ENCODE peak calls at places on chromosomes 2 and 18, in six cellular contexts. C is HepG2, D is GM12891, E is GM12878, X is H1, I is K562. J is an unnamed sample.

GRCh38 chr2:212032032-212032431 is 506.6 kb downstream of the ERBB4 start:
- DNase-seq in C (no peak), D (no peak), E (no peak), X (no peak), I (no peak), J (no peak)

GRCh38 chr2:68877079-68877772 is 6.0 kb upstream of the BMP10 start:
- DNase-seq in C (no peak), D (no peak), E (no peak), X (no peak), I (no peak), J (no peak)

GRCh38 chr2:111226797-111227700 is 106.3 kb downstream of the BCL2L11 start:
- DNase-seq in C (no peak), D (no peak), E (no peak), X (no peak), I (no peak), J (no peak)

GRCh38 chr18:3148930-3149535 is 70.7 kb downstream of the MYOM1 start:
- DNase-seq in C (no peak), D (no peak), E (no peak), X (no peak), I (no peak), J (no peak)

GRCh38 chr2:177692828-177693269 is 300.3 kb downstream of the AGPS start:
- DNase-seq in C (no peak), D (no peak), E (no peak), X (no peak), I (no peak), J (no peak)

GRCh38 chr2:2302359-2302758 is 28.7 kb downstream of the MYT1L start:
- DNase-seq in C (no peak), D (no peak), E (no peak), X (no peak), I (no peak), J (no peak)

GRCh38 chr2:79711098-79711497 is 198.2 kb downstream of the CTNNA2 start:
- DNase-seq in C (no peak), D (no peak), E (no peak), X (no peak), I (no peak), J (no peak)

GRCh38 chr2:185202416-185202815 is 536.2 kb upstream of the FSIP2 start:
- DNase-seq in C (no peak), D (no peak), E (no peak), X (no peak), I (no peak), J (no peak)

GRCh38 chr18:22822024-22822423 is 111.1 kb upstream of the RBBP8 start:
- DNase-seq in C (no peak), D (no peak), E (no peak), X (peak), I (no peak), J (no peak)

GRCh38 chr2:218781691-218782528 is at the start of gene CYP27A1:
- DNase-seq in C (peak), D (peak), E (no peak), X (no peak), I (no peak), J (peak)

GRCh38 chr2:160608525-160609085 is 115.0 kb upstream of the RBMS1 start:
- DNase-seq in C (no peak), D (no peak), E (no peak), X (no peak), I (no peak), J (no peak)

GRCh38 chr2:134667541-134667940 is 51.3 kb downstream of the TMEM163 start:
- DNase-seq in C (no peak), D (no peak), E (no peak), X (no peak), I (no peak), J (no peak)

GRCh38 chr2:155645771-155646170 is 686.8 kb downstream of the NR4A2 start:
- DNase-seq in C (no peak), D (no peak), E (no peak), X (no peak), I (no peak), J (no peak)

GRCh38 chr2:164655336-164655735 is 34.1 kb upstream of the GRB14 start:
- DNase-seq in C (no peak), D (no peak), E (no peak), X (no peak), I (no peak), J (no peak)

GRCh38 chr2:71929482-71929772 is 218.2 kb downstream of the CYP26B1 start:
- DNase-seq in C (no peak), D (no peak), E (no peak), X (no peak), I (peak), J (no peak)

GRCh38 chr2:104758199-104758620 is 95.7 kb upstream of the POU3F3 start:
- DNase-seq in C (no peak), D (no peak), E (no peak), X (peak), I (no peak), J (no peak)

GRCh38 chr18:79528296-79528695 is 132.6 kb downstream of the NFATC1 start:
- DNase-seq in C (no peak), D (no peak), E (no peak), X (no peak), I (no peak), J (no peak)

GRCh38 chr2:42581257-42581656 is 12.8 kb downstream of the MTA3 start:
- DNase-seq in C (no peak), D (no peak), E (no peak), X (no peak), I (no peak), J (no peak)

GRCh38 chr18:6106116-6106645 is 210.9 kb upstream of the TMEM200C start:
- DNase-seq in C (no peak), D (no peak), E (no peak), X (no peak), I (no peak), J (no peak)

GRCh38 chr2:96393989-96394761 is 58.6 kb downstream of the NCAPH start:
- DNase-seq in C (no peak), D (no peak), E (no peak), X (no peak), I (no peak), J (no peak)

GRCh38 chr2:96860065-96861029 is 2.5 kb upstream of the ANKRD39 start:
- DNase-seq in C (no peak), D (no peak), E (no peak), X (no peak), I (no peak), J (no peak)

GRCh38 chr18:43442571-43442970 is 165.3 kb upstream of the SYT4 start:
- DNase-seq in C (no peak), D (no peak), E (no peak), X (no peak), I (no peak), J (no peak)

GRCh38 chr18:59056706-59057492 is 82.8 kb upstream of the SEC11C start:
- DNase-seq in C (peak), D (peak), E (no peak), X (peak), I (peak), J (peak)

GRCh38 chr2:24175631-24176030 is 778 bp downstream of the FAM228A start:
- DNase-seq in C (no peak), D (no peak), E (no peak), X (no peak), I (no peak), J (no peak)

GRCh38 chr2:36708119-36708741 is 11.7 kb downstream of the VIT start:
- DNase-seq in C (no peak), D (no peak), E (no peak), X (no peak), I (no peak), J (no peak)

GRCh38 chr2:160221391-160222276 is 21.6 kb upstream of the ITGB6 start:
- DNase-seq in C (peak), D (no peak), E (no peak), X (no peak), I (no peak), J (no peak)

GRCh38 chr2:68726608-68727367 is 7.8 kb upstream of the ARHGAP25 start:
- DNase-seq in C (no peak), D (peak), E (peak), X (no peak), I (no peak), J (peak)

GRCh38 chr2:45804990-45805755 is 153.7 kb downstream of the PRKCE start:
- DNase-seq in C (no peak), D (no peak), E (no peak), X (no peak), I (no peak), J (no peak)

GRCh38 chr2:158378926-158379325 is 77.6 kb downstream of the CCDC148 start:
- DNase-seq in C (no peak), D (no peak), E (no peak), X (no peak), I (no peak), J (no peak)

GRCh38 chr18:79156330-79156729 is 87.1 kb downstream of the ATP9B start:
- DNase-seq in C (no peak), D (no peak), E (no peak), X (no peak), I (no peak), J (no peak)

GRCh38 chr18:8084160-8084559 is 517.0 kb downstream of the PTPRM start:
- DNase-seq in C (peak), D (no peak), E (no peak), X (peak), I (peak), J (no peak)

GRCh38 chr2:223621901-223622300 is 19.7 kb upstream of the SCG2 start:
- DNase-seq in C (no peak), D (no peak), E (no peak), X (no peak), I (no peak), J (no peak)

GRCh38 chr2:233802132-233802815 is 24.1 kb downstream of the MROH2A start:
- DNase-seq in C (no peak), D (no peak), E (no peak), X (no peak), I (no peak), J (no peak)

GRCh38 chr2:39050109-39050508 is 70.7 kb downstream of the SOS1 start:
- DNase-seq in C (no peak), D (no peak), E (no peak), X (no peak), I (no peak), J (no peak)

DNA sequence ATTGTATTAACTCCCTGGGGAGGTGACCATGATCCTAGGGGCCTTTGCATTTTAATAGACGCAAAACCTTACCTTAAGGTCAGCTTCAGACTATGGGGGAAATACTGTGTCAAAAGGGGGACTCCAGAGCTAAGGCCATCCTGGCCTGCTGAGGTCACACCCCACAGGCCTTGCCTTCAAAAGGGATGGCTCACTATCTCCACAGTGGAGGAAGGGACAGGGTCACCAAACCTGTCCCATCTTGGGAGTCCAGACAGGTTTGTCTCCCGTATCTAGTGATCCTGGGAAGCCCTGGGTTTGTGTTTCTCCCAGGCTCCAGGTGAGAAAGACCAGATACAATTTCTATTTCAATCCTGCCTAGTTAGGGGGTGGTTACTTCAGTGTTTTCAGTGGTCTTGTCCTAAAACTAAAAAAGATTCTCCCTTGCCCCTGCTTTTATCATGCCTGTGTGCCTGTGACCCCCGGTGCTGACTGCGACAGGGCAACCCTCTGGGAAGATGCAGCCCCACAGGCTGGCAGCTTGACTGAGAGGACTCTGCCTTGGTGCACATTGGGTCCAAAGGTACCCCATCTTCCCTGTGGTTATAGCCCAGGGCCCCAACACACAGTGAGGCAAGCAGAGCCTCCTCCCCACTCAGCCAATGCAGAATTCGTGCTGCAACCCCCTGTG is 24.8 kb downstream of the CAPN14 start:
- DNase-seq in C (no peak), D (no peak), E (no peak), X (no peak), I (no peak), J (no peak)
- TF ChIP-seq POLR2A in C (no peak), D (no peak), E (no peak), X (no peak), I (no peak), J (no peak)

DNA sequence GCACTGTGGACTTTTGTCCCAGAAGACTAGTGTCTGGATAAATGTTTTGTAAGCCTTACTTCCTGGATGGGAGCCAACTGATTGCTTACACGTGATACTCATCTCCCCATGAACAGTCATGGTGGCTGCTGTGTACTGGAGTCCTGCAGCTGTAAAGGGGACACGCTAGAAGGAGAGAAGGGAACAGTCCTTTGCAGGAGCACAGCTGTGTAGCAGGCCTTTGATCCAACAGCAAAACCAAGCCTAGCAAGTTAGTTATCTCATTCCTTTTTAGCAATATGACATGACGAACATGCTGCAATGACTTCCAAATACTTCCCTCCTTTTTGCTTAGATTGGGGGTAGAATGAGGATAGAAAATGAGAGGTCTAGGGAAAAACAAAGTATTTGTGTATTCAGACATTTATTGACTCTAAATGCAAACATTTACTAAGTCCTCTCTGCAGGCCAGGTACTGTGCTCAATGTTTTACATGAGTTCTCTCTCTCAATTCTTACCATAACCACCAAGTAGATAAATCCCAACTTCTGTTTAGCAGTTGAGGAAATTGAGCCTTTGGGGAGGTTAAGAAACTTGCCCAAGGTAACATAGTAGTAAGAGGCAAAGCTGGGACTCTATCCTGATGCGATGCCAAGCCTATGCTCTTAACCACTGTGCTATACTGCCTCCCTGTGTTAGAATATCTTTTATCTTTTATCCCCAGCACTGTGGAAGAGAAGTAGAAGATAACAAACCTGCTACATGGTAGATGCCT is 55.4 kb upstream of the CD28 start:
- DNase-seq in C (peak), D (no peak), E (no peak), X (no peak), I (peak), J (no peak)
- TF ChIP-seq POLR2AphosphoS5 in C (peak), D (no peak), E (no peak), X (no peak), I (no peak), J (no peak)

GRCh38 chr2:86393521-86394490 is 47.4 kb upstream of the KDM3A start:
- DNase-seq in C (no peak), D (no peak), E (no peak), X (no peak), I (no peak), J (no peak)
- TF ChIP-seq TAF1 in C (no peak), D (no peak), E (no peak), X (no peak), I (no peak), J (no peak)

DNA sequence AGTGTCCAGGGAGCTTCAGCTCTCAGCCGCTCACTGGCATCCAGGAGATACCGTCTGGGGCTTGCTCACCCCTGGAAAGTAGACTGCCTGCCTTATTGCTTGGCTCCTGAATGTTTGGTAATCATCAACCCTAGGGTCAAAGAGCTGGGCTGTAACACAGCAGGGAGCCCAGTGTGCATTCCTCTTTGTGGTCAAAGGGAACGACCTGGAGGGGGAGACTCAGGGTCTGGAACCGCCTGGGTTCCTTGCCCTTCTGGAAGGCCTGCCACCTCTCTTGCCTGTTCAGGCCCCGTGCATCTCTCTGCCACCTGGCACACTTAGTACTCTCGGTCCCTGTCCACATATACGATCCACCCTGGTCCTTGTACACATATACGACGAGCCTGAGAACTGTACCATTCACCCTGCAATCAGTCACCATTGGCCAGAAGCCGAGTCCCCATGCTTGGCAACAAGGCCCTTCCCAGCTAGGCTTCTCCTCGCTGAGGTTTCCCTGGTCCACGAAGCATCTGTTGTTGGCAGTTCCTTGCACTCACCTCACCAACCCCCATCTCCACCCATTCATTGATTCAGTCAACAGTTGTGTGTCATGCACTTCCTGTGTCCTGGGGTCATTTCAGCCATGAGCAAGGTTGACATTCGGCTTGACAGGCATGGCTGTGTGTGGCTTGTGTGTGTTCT is at the start of gene NAT8:
- DNase-seq in C (peak), D (no peak), E (no peak), X (no peak), I (no peak), J (no peak)
- TF ChIP-seq POLR2A in C (no peak), D (no peak), E (no peak), X (no peak), I (no peak), J (no peak)

GRCh38 chr2:4247796-4248195 is 544.4 kb downstream of the DCDC2C start:
- DNase-seq in C (no peak), D (no peak), E (no peak), X (no peak), I (no peak), J (no peak)

DNA sequence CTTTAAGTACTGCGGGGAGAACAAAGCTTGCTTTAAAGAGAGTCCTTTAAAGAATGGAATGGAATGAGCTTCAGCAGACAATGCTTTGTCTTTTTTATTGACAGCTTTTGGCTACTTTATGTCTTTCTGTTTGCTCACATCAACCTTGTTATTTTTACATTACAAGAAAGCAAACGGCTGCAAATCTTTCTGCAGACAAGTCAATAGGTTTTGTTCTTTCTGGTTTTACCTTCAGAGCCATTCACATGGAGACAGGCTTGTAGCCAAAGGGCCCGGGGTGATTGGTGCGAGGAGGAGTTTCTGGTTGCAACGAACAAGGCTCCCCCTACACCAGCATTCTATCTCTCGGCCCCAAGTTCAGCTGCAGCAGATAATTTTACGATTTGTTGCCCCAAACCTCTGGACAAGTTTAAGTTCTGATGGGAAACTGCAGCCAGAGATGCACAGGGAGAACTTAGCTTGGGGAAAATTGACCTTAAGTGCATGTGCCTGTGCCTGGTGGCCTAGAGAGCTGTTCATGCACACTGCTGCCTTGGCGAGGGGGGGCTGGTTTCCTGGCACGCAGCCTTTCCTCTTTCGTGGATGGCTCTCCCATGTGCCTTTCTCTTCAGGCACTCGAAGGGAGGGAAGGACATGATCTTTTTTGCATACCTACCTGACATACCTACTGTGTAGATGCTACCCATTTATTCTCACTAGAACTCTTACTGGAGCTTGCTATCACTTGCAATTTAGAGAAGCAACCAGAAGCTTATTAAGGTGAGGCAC is 543.2 kb downstream of the DCDC2C start:
- DNase-seq in C (no peak), D (no peak), E (no peak), X (peak), I (no peak), J (no peak)
- TF ChIP-seq POLR2AphosphoS5 in C (no peak), D (no peak), E (no peak), X (no peak), I (no peak), J (no peak)

GRCh38 chr2:201362396-201362795 is 5.3 kb upstream of the FLACC1 start:
- DNase-seq in C (no peak), D (no peak), E (no peak), X (no peak), I (no peak), J (no peak)

GRCh38 chr2:201369762-201370161 is 12.6 kb upstream of the FLACC1 start:
- DNase-seq in C (peak), D (no peak), E (no peak), X (no peak), I (no peak), J (no peak)

GRCh38 chr2:201361078-201361477 is 3.9 kb upstream of the FLACC1 start:
- DNase-seq in C (no peak), D (no peak), E (no peak), X (no peak), I (no peak), J (no peak)

GRCh38 chr2:201363857-201364560 is 6.9 kb upstream of the FLACC1 start:
- DNase-seq in C (peak), D (no peak), E (peak), X (no peak), I (peak), J (no peak)

DNA sequence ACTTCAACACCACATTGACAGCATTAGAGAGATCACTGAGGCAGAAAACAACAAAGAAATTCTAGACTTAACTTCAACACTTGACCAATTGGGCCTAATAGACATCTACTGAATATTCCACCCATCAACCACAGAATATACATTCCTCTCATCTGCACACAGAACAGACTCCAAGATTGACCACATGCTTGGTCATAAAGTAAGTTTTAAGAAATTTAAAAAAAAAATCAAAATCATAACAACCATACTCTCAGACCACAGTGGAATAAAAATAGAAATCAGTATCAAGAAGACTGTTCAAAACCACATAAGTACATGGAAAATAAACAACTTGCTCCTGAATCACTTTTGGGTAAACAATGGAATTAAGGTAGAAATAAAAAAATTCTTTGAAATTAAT is 9.0 kb upstream of the FLACC1 start:
- DNase-seq in C (no peak), D (no peak), E (no peak), X (no peak), I (no peak), J (no peak)
- TF ChIP-seq TAF1 in C (no peak), D (no peak), E (no peak), X (no peak), I (no peak), J (no peak)